ENCODE peak calls at places on chromosomes 11 and 22, in four cellular contexts. One of them, this sample, is unnamed.

GRCh38 chr11:116835042-116835772 is 2.2 kb downstream of the APOA1 start:
- DNase-seq in K562: no peak
- DNase-seq in GM12878: no peak
- DNase-seq in HL-60: no peak
- DNase-seq in this sample: peak; percentile 39

GRCh38 chr11:18986744-18987143 is 47.5 kb upstream of the MRGPRX1 start:
- DNase-seq in K562: no peak
- DNase-seq in GM12878: no peak
- DNase-seq in HL-60: no peak
- DNase-seq in this sample: no peak

GRCh38 chr11:121119444-121119843 is 18.4 kb downstream of the TECTA start:
- DNase-seq in K562: no peak
- DNase-seq in GM12878: no peak
- DNase-seq in HL-60: no peak
- DNase-seq in this sample: no peak

GRCh38 chr11:10305262-10305963 is 540 bp downstream of the ADM start:
- DNase-seq in K562: peak; percentile 10
- DNase-seq in GM12878: no peak
- DNase-seq in HL-60: peak; percentile 50
- DNase-seq in this sample: no peak

GRCh38 chr22:26321469-26321913 is 107.6 kb upstream of the ASPHD2 start:
- DNase-seq in K562: peak; percentile 25
- DNase-seq in GM12878: no peak
- DNase-seq in HL-60: no peak
- DNase-seq in this sample: no peak

GRCh38 chr22:24588756-24589481 is 4.0 kb downstream of the LRRC75B start:
- DNase-seq in K562: no peak
- DNase-seq in GM12878: no peak
- DNase-seq in HL-60: no peak
- DNase-seq in this sample: no peak

GRCh38 chr11:65927904-65928397 is 8.7 kb downstream of the DRAP1 start:
- DNase-seq in K562: peak; percentile 64
- DNase-seq in GM12878: peak; percentile 84
- DNase-seq in HL-60: no peak
- DNase-seq in this sample: peak; percentile 84

GRCh38 chr11:92552942-92553341 is 328.3 kb downstream of the FAT3 start:
- DNase-seq in K562: no peak
- DNase-seq in GM12878: no peak
- DNase-seq in HL-60: no peak
- DNase-seq in this sample: no peak

GRCh38 chr22:18070556-18071306 is 7.1 kb upstream of the PEX26 start:
- DNase-seq in K562: no peak
- DNase-seq in GM12878: no peak
- DNase-seq in HL-60: no peak
- DNase-seq in this sample: no peak

GRCh38 chr11:102513869-102514268 is 16.7 kb downstream of the MMP7 start:
- DNase-seq in K562: no peak
- DNase-seq in GM12878: no peak
- DNase-seq in HL-60: no peak
- DNase-seq in this sample: no peak

GRCh38 chr22:45830531-45831245 is 146.3 kb downstream of the WNT7B start:
- DNase-seq in K562: no peak
- DNase-seq in GM12878: no peak
- DNase-seq in HL-60: no peak
- DNase-seq in this sample: no peak

GRCh38 chr11:10601722-10602281 is 33.3 kb upstream of the LYVE1 start:
- DNase-seq in K562: no peak
- DNase-seq in GM12878: no peak
- DNase-seq in HL-60: no peak
- DNase-seq in this sample: no peak

GRCh38 chr11:61075891-61076290 is 26.4 kb upstream of the CD5 start:
- DNase-seq in K562: no peak
- DNase-seq in GM12878: no peak
- DNase-seq in HL-60: no peak
- DNase-seq in this sample: no peak

GRCh38 chr11:110900426-110900825 is 188.2 kb upstream of the ARHGAP20 start:
- DNase-seq in K562: no peak
- DNase-seq in GM12878: no peak
- DNase-seq in HL-60: no peak
- DNase-seq in this sample: no peak

GRCh38 chr22:49582171-49582570 is 245.5 kb downstream of the BRD1 start:
- DNase-seq in K562: no peak
- DNase-seq in GM12878: no peak
- DNase-seq in HL-60: no peak
- DNase-seq in this sample: no peak

GRCh38 chr11:2414616-2415015 is 14.1 kb downstream of the TSSC4 start:
- DNase-seq in K562: no peak
- DNase-seq in GM12878: no peak
- DNase-seq in HL-60: no peak
- DNase-seq in this sample: no peak

GRCh38 chr11:93039841-93040240 is 70.4 kb downstream of the MTNR1B start:
- DNase-seq in K562: no peak
- DNase-seq in GM12878: no peak
- DNase-seq in HL-60: no peak
- DNase-seq in this sample: no peak

GRCh38 chr22:38262051-38262795 is 10.6 kb downstream of the TMEM184B start:
- DNase-seq in K562: peak; percentile 57
- DNase-seq in GM12878: no peak
- DNase-seq in HL-60: no peak
- DNase-seq in this sample: no peak

GRCh38 chr22:21837184-21837979 is 30.1 kb downstream of the MAPK1 start:
- DNase-seq in K562: no peak
- DNase-seq in GM12878: no peak
- DNase-seq in HL-60: no peak
- DNase-seq in this sample: no peak

GRCh38 chr11:125423247-125423849 is 72.7 kb downstream of the FEZ1 start:
- DNase-seq in K562: peak; percentile 39
- DNase-seq in GM12878: no peak
- DNase-seq in HL-60: no peak
- DNase-seq in this sample: peak; percentile 37
- TF ChIP-seq SPI1 in K562: no peak
- TF ChIP-seq SPI1 in GM12878: no peak
- TF ChIP-seq SPI1 in HL-60: no peak
- TF ChIP-seq SPI1 in this sample: no peak

DNA sequence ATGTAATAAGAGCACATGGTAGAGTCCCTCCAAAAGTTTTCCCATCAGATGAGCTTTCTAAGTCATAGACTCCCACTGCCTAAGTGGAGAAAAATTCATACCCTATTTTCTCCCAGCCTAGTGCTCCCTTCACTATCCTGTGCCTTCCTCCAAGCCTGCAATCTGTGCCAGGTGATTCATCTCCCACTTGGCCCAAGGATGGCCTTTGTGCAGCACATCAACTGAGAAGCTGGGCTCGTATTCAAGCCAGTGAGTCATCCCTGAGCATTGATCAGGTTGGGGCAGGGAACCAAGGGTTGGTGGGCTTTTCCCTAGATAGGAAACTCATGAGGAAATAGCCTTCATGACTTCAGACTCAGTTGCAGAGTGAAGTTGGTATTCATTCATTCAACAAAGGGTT is 64.6 kb downstream of the PANX1 start:
- DNase-seq in K562: no peak
- DNase-seq in GM12878: no peak
- DNase-seq in HL-60: no peak
- DNase-seq in this sample: no peak
- TF ChIP-seq SPI1 in K562: no peak
- TF ChIP-seq SPI1 in GM12878: no peak
- TF ChIP-seq SPI1 in HL-60: no peak
- TF ChIP-seq SPI1 in this sample: no peak

DNA sequence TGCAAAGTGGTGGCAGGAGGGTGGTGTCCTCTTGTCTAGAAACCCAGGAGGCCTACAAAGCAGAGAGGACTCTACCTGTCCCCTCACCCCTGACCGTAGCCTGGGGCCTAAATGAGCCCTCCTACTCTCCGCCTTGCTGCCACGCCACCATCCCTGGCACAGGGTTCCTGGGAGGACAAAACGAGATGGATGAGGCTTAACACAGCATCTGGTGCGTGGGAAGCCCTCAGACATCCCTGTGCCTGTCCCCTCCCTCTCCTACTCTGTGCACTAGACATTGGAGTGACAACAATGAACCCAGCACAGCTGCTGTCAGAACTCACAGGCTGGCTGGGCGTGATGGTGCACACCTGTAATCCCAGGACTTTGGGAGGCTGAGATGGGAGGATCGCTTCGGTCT is 36.4 kb upstream of the DKK3 start:
- DNase-seq in K562: no peak
- DNase-seq in GM12878: no peak
- DNase-seq in HL-60: no peak
- DNase-seq in this sample: no peak
- TF ChIP-seq SPI1 in K562: no peak
- TF ChIP-seq SPI1 in GM12878: no peak
- TF ChIP-seq SPI1 in HL-60: no peak
- TF ChIP-seq SPI1 in this sample: no peak

DNA sequence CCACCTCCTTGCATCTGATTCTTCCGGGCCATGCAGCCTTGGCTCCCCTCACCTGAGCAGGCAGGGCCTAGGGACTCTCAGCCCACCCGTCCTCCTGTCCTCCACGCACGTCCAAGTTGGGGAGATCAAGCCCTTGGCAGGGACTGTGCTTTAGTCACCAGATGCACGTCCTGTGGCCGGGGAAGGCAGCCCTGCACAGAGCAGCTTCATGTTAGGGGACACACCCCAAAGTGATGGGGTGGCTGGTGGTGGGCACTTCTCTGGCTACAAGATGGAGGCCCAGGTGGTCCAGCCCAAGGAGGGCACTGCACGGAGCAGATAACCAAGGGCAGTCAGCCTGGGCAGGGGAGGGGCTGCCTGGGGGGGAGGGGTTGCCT is 1.2 kb downstream of the MUC5B start:
- DNase-seq in K562: no peak
- DNase-seq in GM12878: no peak
- DNase-seq in HL-60: no peak
- DNase-seq in this sample: no peak
- TF ChIP-seq SPI1 in K562: no peak
- TF ChIP-seq SPI1 in GM12878: no peak
- TF ChIP-seq SPI1 in HL-60: no peak
- TF ChIP-seq SPI1 in this sample: no peak

GRCh38 chr11:4094348-4095291 is at the start of gene RRM1:
- DNase-seq in K562: peak; percentile 93
- DNase-seq in GM12878: peak; percentile 82
- DNase-seq in HL-60: peak; percentile 87
- DNase-seq in this sample: peak; percentile 81

GRCh38 chr11:4095509-4096230 is 1.1 kb downstream of the RRM1 start:
- DNase-seq in K562: peak; percentile 21
- DNase-seq in GM12878: no peak
- DNase-seq in HL-60: no peak
- DNase-seq in this sample: no peak

GRCh38 chr11:4090258-4090657 is 4.3 kb upstream of the RRM1 start:
- DNase-seq in K562: no peak
- DNase-seq in GM12878: no peak
- DNase-seq in HL-60: no peak
- DNase-seq in this sample: no peak

GRCh38 chr11:4092031-4092430 is 2.6 kb upstream of the RRM1 start:
- DNase-seq in K562: peak; percentile 39
- DNase-seq in GM12878: no peak
- DNase-seq in HL-60: no peak
- DNase-seq in this sample: no peak

GRCh38 chr11:4093519-4094347 is 866 bp upstream of the RRM1 start:
- DNase-seq in K562: peak; percentile 23
- DNase-seq in GM12878: no peak
- DNase-seq in HL-60: no peak
- DNase-seq in this sample: no peak
- TF ChIP-seq SPI1 in K562: no peak
- TF ChIP-seq SPI1 in GM12878: no peak
- TF ChIP-seq SPI1 in HL-60: no peak
- TF ChIP-seq SPI1 in this sample: no peak